ENCODE peak calls at places on chromosomes 16 and 17, in six cellular contexts. G is endothelial cell, D is AG09309, E is brain microvascular endothelial cell, U is neural crest cell, S is heart right ventricle. T is an unnamed sample.
A peak's percentile ranks its signal among the peaks of the same experiment; 100 is the strongest.

GRCh38 chr16:84571010-84571409 is 46.9 kb downstream of the COTL1 start:
- DNase-seq in G (no peak), D (no peak), E (no peak), U (no peak), S (no peak), T (no peak)

GRCh38 chr17:41976142-41976768 is 9.7 kb downstream of the CNP start:
- DNase-seq in G (no peak), D (no peak), E (no peak), U (no peak), S (no peak), T (no peak)

GRCh38 chr17:42337442-42337841 is 49.1 kb downstream of the STAT5A start:
- DNase-seq in G (no peak), D (peak; percentile 96), E (peak; percentile 83), U (no peak), S (no peak), T (no peak)

GRCh38 chr17:14156689-14157088 is 80.0 kb downstream of the CDRT15 start:
- DNase-seq in G (no peak), D (peak; percentile 82), E (no peak), U (no peak), S (no peak), T (no peak)

GRCh38 chr16:67571464-67571863 is 9.1 kb downstream of the CTCF start:
- DNase-seq in G (no peak), D (no peak), E (no peak), U (no peak), S (no peak), T (no peak)

GRCh38 chr17:70564006-70564620 is 394.8 kb downstream of the KCNJ2 start:
- DNase-seq in G (no peak), D (no peak), E (no peak), U (no peak), S (no peak), T (no peak)

GRCh38 chr16:56776562-56776961 is 46.6 kb downstream of the NUP93 start:
- DNase-seq in G (no peak), D (peak; percentile 40), E (no peak), U (no peak), S (no peak), T (no peak)

GRCh38 chr16:27315333-27316037 is 1.7 kb downstream of the IL4R start:
- DNase-seq in G (no peak), D (peak; percentile 39), E (peak; percentile 57), U (no peak), S (peak; percentile 64), T (no peak)

GRCh38 chr16:89484088-89484501 is 6.3 kb downstream of the ANKRD11 start:
- DNase-seq in G (no peak), D (no peak), E (no peak), U (no peak), S (no peak), T (no peak)

GRCh38 chr16:55367301-55367745 is 43.3 kb downstream of the IRX6 start:
- DNase-seq in G (no peak), D (peak; percentile 27), E (no peak), U (no peak), S (no peak), T (no peak)

GRCh38 chr17:41678907-41679739 is 9.6 kb upstream of the EIF1 start:
- DNase-seq in G (no peak), D (no peak), E (no peak), U (no peak), S (peak; percentile 53), T (no peak)

GRCh38 chr16:51053805-51054204 is 97.3 kb downstream of the SALL1 start:
- DNase-seq in G (no peak), D (no peak), E (no peak), U (no peak), S (no peak), T (no peak)

GRCh38 chr17:29178750-29179231 is 1.4 kb downstream of the MYO18A start:
- DNase-seq in G (no peak), D (no peak), E (no peak), U (no peak), S (no peak), T (no peak)

GRCh38 chr16:89700649-89701424 is 668 bp downstream of the SPATA2L start:
- DNase-seq in G (peak; percentile 60), D (no peak), E (no peak), U (no peak), S (no peak), T (no peak)

GRCh38 chr17:40433551-40434384 is 9.5 kb upstream of the IGFBP4 start:
- DNase-seq in G (peak; percentile 48), D (no peak), E (no peak), U (no peak), S (no peak), T (no peak)

GRCh38 chr16:73092236-73092781 is 44.4 kb upstream of the ZFHX3 start:
- DNase-seq in G (peak; percentile 5), D (no peak), E (no peak), U (peak; percentile 35), S (no peak), T (no peak)

GRCh38 chr17:41959336-41960095 is 7.1 kb upstream of the CNP start:
- DNase-seq in G (peak; percentile 65), D (no peak), E (peak; percentile 31), U (peak; percentile 43), S (no peak), T (no peak)

GRCh38 chr17:77527836-77528505 is 387.2 kb downstream of the SEC14L1 start:
- DNase-seq in G (no peak), D (no peak), E (no peak), U (no peak), S (no peak), T (no peak)

DNA sequence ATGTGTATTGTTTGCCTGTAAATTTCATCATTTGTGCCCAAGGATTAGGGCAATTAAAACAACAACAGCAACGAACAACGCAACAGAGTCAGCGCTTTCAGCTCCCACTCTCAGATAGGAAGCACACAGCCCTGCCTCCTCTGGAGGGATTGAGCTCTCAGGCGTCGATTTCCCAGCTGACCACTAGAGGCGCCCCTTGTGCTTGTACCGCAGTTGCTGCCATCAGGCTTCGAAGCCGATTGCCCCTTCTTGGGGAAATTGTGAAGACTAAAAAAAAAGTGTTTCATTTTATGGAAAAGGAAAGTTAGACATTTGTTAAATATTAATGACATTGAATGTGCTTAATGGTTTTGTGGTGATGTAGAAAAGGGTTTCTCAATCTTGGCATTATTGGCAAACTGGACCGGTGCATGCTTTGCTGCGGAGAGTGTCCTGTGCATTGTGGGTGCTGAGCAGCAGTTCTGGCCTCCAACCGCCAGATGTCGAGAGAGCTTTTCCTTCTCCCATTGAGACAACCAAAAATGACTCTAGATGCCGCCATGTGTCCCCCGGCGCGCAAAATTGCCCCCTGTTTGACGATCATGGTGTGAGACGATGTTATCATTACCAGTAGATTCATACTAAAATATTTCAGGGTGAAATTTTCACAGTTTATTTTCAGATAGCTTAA is 650.4 kb upstream of the RBFOX1 start:
- DNase-seq in G (peak; percentile 68), D (no peak), E (no peak), U (peak; percentile 60), S (no peak), T (no peak)
- TF ChIP-seq CTCF in G (peak; percentile 91), D (peak; percentile 27), E (peak; percentile 44), U (peak; percentile 84), S (peak; percentile 53), T (peak; percentile 87)

DNA sequence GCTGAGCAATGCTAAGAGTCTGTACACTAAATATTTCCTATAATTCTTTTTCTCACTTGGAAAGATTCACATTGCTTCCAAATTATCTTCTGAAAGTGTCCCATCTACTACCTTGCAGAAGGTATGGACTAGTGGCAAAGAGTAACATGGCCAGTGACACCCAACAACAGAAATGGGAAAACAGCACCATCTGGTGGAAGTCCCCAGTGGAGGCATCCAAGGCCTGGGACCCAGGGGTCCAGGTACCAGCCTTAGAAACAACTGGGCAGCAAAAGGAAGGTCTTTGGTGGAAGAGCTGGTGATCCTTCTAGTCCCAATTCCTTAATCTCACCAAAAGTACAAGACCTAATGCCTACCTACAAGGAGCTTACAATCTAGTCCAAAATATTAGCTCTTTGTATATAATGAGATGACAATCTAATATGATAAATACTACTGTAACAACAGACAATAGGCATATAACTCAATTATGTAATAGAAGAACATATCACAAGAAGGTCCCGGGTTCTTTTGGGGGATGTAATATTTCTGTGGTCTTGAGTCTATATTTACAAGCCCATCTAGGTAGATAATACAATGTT is 55.3 kb downstream of the SKAP1 start:
- DNase-seq in G (peak; percentile 37), D (no peak), E (no peak), U (no peak), S (no peak), T (no peak)
- TF ChIP-seq CTCF in G (peak; percentile 63), D (peak; percentile 23), E (peak; percentile 53), U (peak; percentile 59), S (peak; percentile 47), T (peak; percentile 62)

GRCh38 chr16:25372716-25373115 is 115.1 kb upstream of the ZKSCAN2 start:
- DNase-seq in G (no peak), D (no peak), E (no peak), U (no peak), S (no peak), T (no peak)
- TF ChIP-seq CTCF in G (no peak), D (no peak), E (no peak), U (no peak), S (no peak), T (no peak)

DNA sequence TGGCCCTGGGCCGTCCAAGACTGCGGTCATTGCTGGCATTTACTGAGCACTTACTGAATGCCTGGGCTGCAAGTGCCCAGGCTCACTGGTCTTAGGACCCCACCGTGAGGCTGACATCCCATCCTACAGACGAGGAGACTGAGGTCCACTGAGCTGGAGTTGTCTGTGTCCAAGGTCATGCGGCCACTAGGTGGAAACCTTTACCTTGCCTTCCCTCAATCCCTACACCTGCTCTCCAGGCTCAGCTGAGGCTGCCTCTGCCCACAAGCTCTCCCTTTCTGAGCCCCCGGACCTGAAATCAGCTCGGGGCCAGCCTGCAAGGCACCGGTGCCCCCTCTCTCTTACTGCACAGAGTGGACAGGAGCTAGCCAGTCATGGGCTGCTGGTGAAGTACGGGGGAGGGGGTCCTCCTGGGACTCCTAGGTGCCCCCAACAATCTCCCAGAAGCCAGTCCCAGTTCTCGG is 1.5 kb downstream of the CASKIN1 start:
- DNase-seq in G (peak; percentile 48), D (no peak), E (peak; percentile 12), U (no peak), S (no peak), T (no peak)
- TF ChIP-seq CTCF in G (peak; percentile 20), D (peak; percentile 40), E (peak; percentile 60), U (peak; percentile 61), S (peak; percentile 15), T (peak; percentile 65)

DNA sequence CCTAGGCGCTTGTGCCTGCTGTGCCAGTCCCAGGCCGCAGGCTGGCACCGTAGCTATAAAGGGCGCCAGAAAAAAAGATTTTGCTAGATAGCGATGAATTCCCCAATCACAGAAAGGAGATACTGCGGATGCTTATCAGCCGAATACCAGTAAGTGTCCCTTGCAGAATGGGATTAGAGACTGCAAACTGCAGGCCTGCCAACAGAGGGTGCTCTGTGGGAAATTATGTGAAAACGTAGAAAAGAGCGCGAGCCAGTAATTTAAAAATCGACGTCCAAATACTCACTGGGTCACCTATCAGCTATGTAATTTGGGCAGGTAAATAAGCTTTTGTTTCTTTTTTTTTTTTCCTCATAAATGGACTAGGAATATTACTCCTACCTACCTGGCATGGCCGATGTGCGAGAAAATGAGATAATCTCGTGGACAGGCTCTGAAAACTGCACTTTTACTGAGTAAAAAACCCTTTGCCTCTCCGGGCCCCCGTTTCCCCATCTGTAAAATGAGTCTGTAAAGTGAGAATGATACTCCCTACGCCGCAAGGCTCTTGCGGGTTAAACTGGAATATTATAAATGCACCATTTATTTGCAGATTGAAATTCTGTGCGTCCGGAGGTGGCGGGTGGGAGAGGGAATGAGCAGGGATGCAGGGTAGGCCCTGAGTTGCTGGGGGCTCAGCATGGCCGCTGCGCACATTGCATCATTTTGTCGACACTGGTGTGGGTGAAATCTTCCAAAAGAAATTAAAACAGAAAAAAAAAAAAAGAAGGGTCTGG is 1.2 kb upstream of the COG1 start:
- DNase-seq in G (peak; percentile 66), D (no peak), E (peak; percentile 64), U (peak; percentile 64), S (peak; percentile 67), T (no peak)
- TF ChIP-seq CTCF in G (peak; percentile 85), D (peak; percentile 88), E (peak; percentile 88), U (peak; percentile 86), S (peak; percentile 80), T (peak; percentile 92)

GRCh38 chr16:52435573-52435972 is 111.4 kb downstream of the TOX3 start:
- DNase-seq in G (no peak), D (no peak), E (no peak), U (no peak), S (no peak), T (no peak)
- TF ChIP-seq CTCF in G (no peak), D (no peak), E (no peak), U (no peak), S (no peak), T (no peak)

T was measured in type B pancreatic cell.